ENCODE peak calls at places on chromosomes 11 and 22, in four cellular contexts. One of them, this sample, is unnamed. For H3K4me1, the result is how much of the 10 kb centered on the place peaks cover.

GRCh38 chr11:118071416-118072030 is 5.4 kb upstream of the TMPRSS4 start:
- DNase-seq in left lung: no peak
- DNase-seq in left ventricle myocardium inferior: no peak
- DNase-seq in right lobe of liver: no peak
- DNase-seq in this sample: no peak

GRCh38 chr11:79600747-79601146 is 159.9 kb upstream of the TENM4 start:
- DNase-seq in left ventricle myocardium inferior: no peak
- DNase-seq in right lobe of liver: no peak
- DNase-seq in left lung: no peak
- DNase-seq in this sample: no peak

GRCh38 chr11:128238521-128239222 is 348.7 kb downstream of the ETS1 start:
- DNase-seq in left lung: no peak
- DNase-seq in right lobe of liver: no peak
- DNase-seq in left ventricle myocardium inferior: no peak
- DNase-seq in this sample: no peak

GRCh38 chr11:97557399-97557798 is 1167.6 kb downstream of the JRKL start:
- DNase-seq in right lobe of liver: no peak
- DNase-seq in left ventricle myocardium inferior: no peak
- DNase-seq in left lung: no peak
- DNase-seq in this sample: no peak

GRCh38 chr11:75240381-75241035 is at the start of gene TPBGL:
- DNase-seq in right lobe of liver: peak
- DNase-seq in left lung: peak
- DNase-seq in left ventricle myocardium inferior: no peak
- DNase-seq in this sample: peak

GRCh38 chr11:44601471-44602370 is 36.3 kb downstream of the CD82 start:
- DNase-seq in left ventricle myocardium inferior: no peak
- DNase-seq in right lobe of liver: no peak
- DNase-seq in left lung: no peak
- DNase-seq in this sample: no peak

GRCh38 chr22:40678493-40679248 is 613 bp upstream of the MCHR1 start:
- DNase-seq in right lobe of liver: peak
- DNase-seq in left lung: no peak
- DNase-seq in left ventricle myocardium inferior: no peak
- DNase-seq in this sample: no peak

GRCh38 chr11:66287256-66288137 is 1.4 kb downstream of the YIF1A start:
- DNase-seq in left lung: no peak
- DNase-seq in left ventricle myocardium inferior: no peak
- DNase-seq in right lobe of liver: no peak
- DNase-seq in this sample: no peak

GRCh38 chr22:39610246-39610645 is 39.7 kb downstream of the CACNA1I start:
- DNase-seq in left lung: no peak
- DNase-seq in right lobe of liver: no peak
- DNase-seq in left ventricle myocardium inferior: no peak
- DNase-seq in this sample: no peak

GRCh38 chr11:118633979-118634378 is 26.6 kb downstream of the PHLDB1 start:
- DNase-seq in left lung: no peak
- DNase-seq in right lobe of liver: no peak
- DNase-seq in left ventricle myocardium inferior: no peak
- DNase-seq in this sample: no peak

GRCh38 chr11:130389315-130389935 is 39.0 kb downstream of the ADAMTS8 start:
- DNase-seq in left ventricle myocardium inferior: peak
- DNase-seq in right lobe of liver: no peak
- DNase-seq in left lung: no peak
- DNase-seq in this sample: no peak

GRCh38 chr11:111623527-111624030 is 21.3 kb downstream of the SIK2 start:
- DNase-seq in left ventricle myocardium inferior: no peak
- DNase-seq in right lobe of liver: no peak
- DNase-seq in left lung: no peak
- DNase-seq in this sample: no peak

GRCh38 chr11:34490304-34490703 is 23.3 kb downstream of the ELF5 start:
- DNase-seq in left ventricle myocardium inferior: no peak
- DNase-seq in right lobe of liver: no peak
- DNase-seq in left lung: no peak
- DNase-seq in this sample: no peak

GRCh38 chr11:6362185-6362867 is 27.9 kb upstream of the SMPD1 start:
- DNase-seq in left lung: no peak
- DNase-seq in right lobe of liver: no peak
- DNase-seq in left ventricle myocardium inferior: peak
- DNase-seq in this sample: no peak

GRCh38 chr11:6357222-6357621 is 33.1 kb upstream of the SMPD1 start:
- DNase-seq in right lobe of liver: no peak
- DNase-seq in left ventricle myocardium inferior: peak
- DNase-seq in left lung: peak
- DNase-seq in this sample: peak

GRCh38 chr11:6365659-6366058 is 24.6 kb upstream of the SMPD1 start:
- DNase-seq in left ventricle myocardium inferior: no peak
- DNase-seq in right lobe of liver: peak
- DNase-seq in left lung: no peak
- DNase-seq in this sample: no peak

DNA sequence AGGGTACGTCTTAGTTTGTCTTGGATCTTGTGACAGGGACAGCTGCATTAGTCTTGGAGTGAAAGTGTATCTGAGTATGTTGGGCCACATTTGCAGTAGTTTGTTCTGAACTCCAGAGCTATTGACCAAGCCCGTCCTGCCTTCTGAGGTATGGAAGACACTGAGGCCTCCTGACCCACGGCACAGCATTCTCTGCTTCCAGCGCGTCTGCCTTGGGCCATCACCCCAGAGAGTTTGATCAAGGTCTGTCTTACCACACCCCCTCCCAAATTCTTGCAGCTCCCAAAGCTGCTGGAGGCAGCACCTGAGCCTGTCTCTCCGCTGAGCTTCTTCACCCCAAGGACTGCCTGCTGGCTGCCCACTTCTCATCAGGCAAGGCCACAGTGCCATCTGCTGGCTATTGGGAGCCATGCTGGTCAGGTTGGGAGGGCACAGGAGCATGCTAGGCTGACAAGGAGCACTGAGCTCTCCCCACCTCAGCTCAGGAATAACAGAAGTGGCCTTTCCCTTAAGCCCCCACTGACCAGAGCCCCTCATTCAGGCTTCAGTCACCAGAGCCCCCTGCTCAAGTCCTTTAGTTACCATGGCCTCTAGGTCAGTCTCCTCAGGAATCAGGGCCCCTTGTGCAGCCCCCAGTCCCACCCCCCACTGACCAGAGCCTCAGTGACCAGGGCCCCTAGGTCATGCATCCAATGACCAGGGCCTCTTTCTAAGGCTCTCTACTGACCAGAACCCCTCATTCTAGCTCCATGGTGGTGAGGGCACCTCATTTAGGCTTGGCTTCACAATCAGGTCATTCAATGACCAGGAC is 27.2 kb upstream of the SMPD1 start:
- DNase-seq in right lobe of liver: peak
- DNase-seq in left lung: peak
- DNase-seq in left ventricle myocardium inferior: peak
- DNase-seq in this sample: peak
- H3K4me1 ChIP-seq in right lobe of liver: under half
- H3K4me1 ChIP-seq in left lung: under half
- H3K4me1 ChIP-seq in left ventricle myocardium inferior: under half
- H3K4me1 ChIP-seq in this sample: under half

GRCh38 chr22:23083315-23084021 is 13.1 kb downstream of the GNAZ start:
- DNase-seq in left lung: no peak
- DNase-seq in left ventricle myocardium inferior: no peak
- DNase-seq in right lobe of liver: no peak
- DNase-seq in this sample: no peak
- H3K4me1 ChIP-seq in left lung: under half
- H3K4me1 ChIP-seq in left ventricle myocardium inferior: under half
- H3K4me1 ChIP-seq in right lobe of liver: under half
- H3K4me1 ChIP-seq in this sample: under half

DNA sequence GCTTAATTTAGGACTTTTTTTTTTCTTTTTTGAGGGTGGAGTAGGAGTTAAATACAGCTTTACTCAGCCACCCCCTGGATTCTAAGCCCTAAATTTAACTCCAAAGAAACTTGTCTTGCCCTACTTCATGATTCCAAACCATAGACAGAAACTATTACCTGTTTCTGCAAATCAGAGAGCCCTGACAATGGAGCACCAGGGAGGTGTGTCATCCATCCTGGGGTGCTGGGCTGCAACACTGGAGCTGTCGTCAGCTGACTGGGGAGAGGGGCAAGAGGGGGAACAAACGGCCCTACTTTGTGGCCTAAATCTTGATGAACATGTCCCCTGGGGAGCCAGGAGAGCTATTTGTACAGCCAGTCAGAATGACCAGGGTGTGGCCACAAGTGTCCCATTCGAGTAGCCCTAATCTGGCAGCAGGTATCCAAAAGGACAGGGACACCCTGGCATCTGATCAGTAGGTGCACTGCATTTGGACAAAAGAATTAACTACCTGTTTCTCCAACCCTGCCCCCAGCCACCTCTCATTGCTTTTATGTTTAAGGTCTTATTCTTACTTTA is 50.8 kb downstream of the PLEKHA7 start:
- DNase-seq in left ventricle myocardium inferior: no peak
- DNase-seq in right lobe of liver: no peak
- DNase-seq in left lung: no peak
- DNase-seq in this sample: no peak
- H3K4me1 ChIP-seq in left ventricle myocardium inferior: under half
- H3K4me1 ChIP-seq in right lobe of liver: under half
- H3K4me1 ChIP-seq in left lung: under half
- H3K4me1 ChIP-seq in this sample: under half

GRCh38 chr22:36462475-36462790 is 19.0 kb downstream of the TXN2 start:
- DNase-seq in left ventricle myocardium inferior: no peak
- DNase-seq in left lung: no peak
- DNase-seq in right lobe of liver: no peak
- DNase-seq in this sample: no peak
- H3K4me1 ChIP-seq in left ventricle myocardium inferior: half or more
- H3K4me1 ChIP-seq in left lung: under half
- H3K4me1 ChIP-seq in right lobe of liver: under half
- H3K4me1 ChIP-seq in this sample: under half

GRCh38 chr11:126115253-126115540 is 52.5 kb upstream of the CDON start:
- DNase-seq in left lung: peak
- DNase-seq in left ventricle myocardium inferior: peak
- DNase-seq in right lobe of liver: no peak
- DNase-seq in this sample: peak
- H3K4me1 ChIP-seq in left lung: under half
- H3K4me1 ChIP-seq in left ventricle myocardium inferior: half or more
- H3K4me1 ChIP-seq in right lobe of liver: under half
- H3K4me1 ChIP-seq in this sample: under half